ENCODE peak calls at places on chromosome X, in ten cellular contexts. Y, T, N, B, P, L, I, V, H and A are unnamed samples.

GRCh38 chrX:10949541-10949940 is 161.6 kb upstream of the HCCS start:
- DNase-seq in T (no peak), N (no peak), V (no peak), P (no peak), Y (no peak), L (no peak), H (no peak), B (no peak), I (no peak), A (no peak)

GRCh38 chrX:29617276-29617675 is 598.1 kb upstream of the MAGEB2 start:
- DNase-seq in B (peak), T (no peak), N (no peak), V (no peak), H (no peak), P (peak), I (no peak), Y (no peak), L (no peak), A (no peak)

GRCh38 chrX:118807151-118808017 is 16.2 kb upstream of the ZCCHC12 start:
- DNase-seq in B (peak), P (no peak), I (peak), N (no peak), L (no peak), H (peak), T (no peak), V (no peak), Y (peak), A (peak)

GRCh38 chrX:137747231-137747630 is 181.3 kb downstream of the ZIC3 start:
- DNase-seq in V (no peak), N (no peak), I (no peak), P (no peak), Y (no peak), B (no peak), T (no peak), L (no peak), H (no peak), A (no peak)

GRCh38 chrX:134548257-134548732 is 88.3 kb downstream of the HPRT1 start:
- DNase-seq in I (no peak), N (no peak), B (peak), H (no peak), Y (peak), L (no peak), V (no peak), T (no peak), P (no peak), A (no peak)

GRCh38 chrX:22063284-22063683 is 31.2 kb downstream of the PHEX start:
- DNase-seq in H (no peak), V (no peak), T (no peak), I (peak), L (no peak), B (no peak), N (no peak), Y (no peak), P (peak), A (peak)

GRCh38 chrX:53319614-53320542 is 38.5 kb upstream of the IQSEC2 start:
- DNase-seq in I (no peak), L (no peak), H (no peak), B (no peak), P (no peak), T (no peak), Y (no peak), N (no peak), V (no peak), A (no peak)

GRCh38 chrX:23118890-23119527 is 119.2 kb downstream of the DDX53 start:
- DNase-seq in P (no peak), T (no peak), V (no peak), B (no peak), I (peak), N (no peak), L (no peak), H (no peak), Y (no peak), A (no peak)

GRCh38 chrX:109872021-109872730 is 130.7 kb upstream of the TMEM164 start:
- DNase-seq in L (no peak), I (no peak), H (no peak), T (no peak), B (peak), P (no peak), Y (no peak), N (no peak), V (no peak), A (no peak)

GRCh38 chrX:13747836-13748235 is 13.3 kb downstream of the OFD1 start:
- DNase-seq in T (no peak), H (peak), N (no peak), B (peak), V (no peak), Y (peak), L (no peak), I (peak), P (peak), A (no peak)

DNA sequence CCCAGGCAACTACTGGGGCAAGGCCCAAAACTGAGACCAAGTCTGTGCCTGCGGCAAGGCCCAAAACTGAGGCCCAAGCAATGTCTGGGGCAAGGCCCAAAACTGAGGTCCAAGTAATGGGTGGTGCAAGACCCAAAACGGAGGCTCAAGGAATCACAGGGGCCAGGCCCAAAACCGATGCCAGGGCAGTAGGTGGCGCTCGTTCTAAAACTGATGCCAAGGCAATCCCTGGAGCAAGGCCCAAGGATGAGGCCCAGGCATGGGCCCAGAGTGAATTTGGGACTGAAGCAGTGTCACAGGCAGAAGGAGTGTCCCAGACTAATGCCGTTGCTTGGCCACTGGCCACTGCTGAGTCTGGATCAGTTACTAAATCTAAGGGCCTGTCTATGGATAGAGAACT is 2.7 kb downstream of the GPRASP2 start:
- DNase-seq in H (no peak), N (no peak), L (no peak), B (peak), V (no peak), P (no peak), T (no peak), I (no peak), Y (no peak), A (no peak)
- TF ChIP-seq CTCF in H (no peak), N (no peak), L (no peak), B (peak), V (no peak), P (no peak), T (no peak), I (no peak), Y (no peak), A (no peak)

DNA sequence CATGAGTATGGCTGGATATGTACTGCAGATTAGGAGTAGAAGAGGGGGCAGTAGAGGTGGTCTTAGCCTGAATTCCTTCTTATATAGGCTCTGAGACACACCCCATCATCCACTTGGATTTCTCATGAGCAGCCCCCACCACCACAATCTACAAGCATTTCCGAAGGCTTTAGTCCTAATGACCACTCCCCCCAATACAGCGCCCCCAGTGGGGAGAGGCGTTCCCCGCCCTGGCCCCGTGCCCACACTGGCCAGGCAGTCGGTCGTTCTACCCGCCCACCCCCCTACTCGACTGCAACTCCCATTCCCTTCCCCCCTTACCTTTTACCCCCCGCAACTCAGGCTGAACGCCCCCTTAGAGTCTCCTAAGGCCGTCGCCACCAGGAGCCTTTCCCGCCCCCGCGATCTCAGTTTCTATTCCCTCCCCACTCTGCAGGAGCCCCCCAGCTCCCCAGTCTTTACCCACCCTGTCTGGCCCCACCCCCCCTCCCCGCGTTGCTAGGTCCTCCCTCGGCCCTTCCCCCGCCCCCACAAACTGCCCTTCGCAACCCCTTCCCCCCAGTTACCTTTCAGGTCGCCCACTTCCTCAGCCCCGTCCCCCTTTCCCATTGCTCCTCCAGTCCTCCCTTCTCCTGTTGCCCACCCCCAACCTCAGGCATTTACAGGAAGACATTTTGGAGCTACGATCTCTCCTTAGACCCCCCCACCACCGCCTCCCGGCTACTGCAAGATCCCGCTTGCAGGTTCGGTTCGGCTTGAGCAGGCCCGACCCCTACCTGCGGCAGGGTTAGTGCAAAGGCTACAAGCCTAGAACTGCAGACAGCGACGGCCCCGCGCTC is 468 bp downstream of the ZMYM3 start:
- DNase-seq in P (no peak), H (peak), B (peak), T (no peak), I (peak), N (no peak), Y (peak), L (no peak), V (no peak), A (peak)
- TF ChIP-seq CTCF in P (peak), H (peak), B (peak), T (peak), I (peak), N (peak), Y (peak), L (peak), V (peak), A (peak)

DNA sequence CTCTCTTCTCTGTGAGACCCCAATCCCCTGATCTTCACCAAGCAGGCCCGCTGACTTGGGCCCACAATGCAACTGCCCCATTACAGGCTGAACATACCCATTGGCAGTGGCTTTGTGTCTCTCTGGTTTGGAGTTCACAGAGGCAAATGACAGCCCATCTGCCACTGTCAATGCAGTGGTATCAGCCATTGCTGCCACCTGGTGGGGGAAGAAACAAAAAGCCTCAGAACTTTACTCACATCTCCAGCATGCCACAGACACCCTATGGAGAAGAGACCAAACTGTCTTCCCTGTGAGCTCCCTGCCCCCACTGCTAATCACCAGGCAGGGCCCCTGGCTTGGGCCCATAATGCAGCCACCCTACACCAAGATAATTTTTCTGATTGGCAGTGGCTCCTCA is 729.3 kb upstream of the ACTRT1 start:
- DNase-seq in B (no peak), Y (peak), H (no peak), P (no peak), I (peak), N (no peak), L (no peak), T (no peak), V (no peak), A (no peak)
- TF ChIP-seq CTCF in B (no peak), Y (no peak), H (peak), P (peak), I (peak), N (peak), L (no peak), T (no peak), V (no peak), A (no peak)

GRCh38 chrX:129783176-129783776 is 3.5 kb downstream of the SASH3 start:
- DNase-seq in P (no peak), L (no peak), I (no peak), B (no peak), V (no peak), H (no peak), N (no peak), T (no peak), Y (no peak), A (no peak)
- TF ChIP-seq CTCF in P (no peak), L (no peak), I (no peak), B (no peak), V (no peak), H (no peak), N (no peak), T (no peak), Y (no peak), A (no peak)

DNA sequence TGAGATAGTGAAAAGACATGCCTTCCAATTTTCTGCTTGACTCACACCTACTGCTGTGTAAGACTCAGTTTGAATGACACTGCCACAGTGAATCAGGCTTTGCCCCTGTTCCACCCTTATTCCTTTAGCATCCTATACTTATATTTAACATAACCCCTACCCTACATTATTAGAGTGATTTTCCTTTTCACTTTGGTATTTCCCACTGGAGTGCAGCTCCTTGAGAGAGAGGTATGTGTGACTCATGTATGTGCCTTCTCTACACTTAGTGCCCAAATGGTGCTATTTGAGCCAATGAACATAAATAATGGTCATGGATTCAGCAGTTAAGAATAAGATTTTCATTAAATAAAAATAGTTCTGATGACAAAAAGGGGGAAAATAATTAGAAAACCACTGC is 69.5 kb downstream of the RRAGB start:
- DNase-seq in P (no peak), B (no peak), L (no peak), V (no peak), Y (no peak), H (no peak), T (no peak), I (peak), N (no peak), A (no peak)
- TF ChIP-seq CTCF in P (no peak), B (no peak), L (no peak), V (no peak), Y (no peak), H (no peak), T (no peak), I (no peak), N (no peak), A (no peak)